ENCODE peak calls at places on chromosome X, in four cellular contexts. Z is A549, C is dorsolateral prefrontal cortex, M is uterus. X is an unnamed sample.

GRCh38 chrX:50643525-50644137 is 170.4 kb downstream of the SHROOM4 start:
- DNase-seq in C (no peak), Z (no peak), M (peak), X (no peak)

GRCh38 chrX:53442322-53442631 is 8.1 kb upstream of the HSD17B10 start:
- DNase-seq in M (no peak), Z (no peak), C (no peak), X (peak)

GRCh38 chrX:43688586-43688985 is 32.5 kb downstream of the MAOA start:
- DNase-seq in M (no peak), Z (no peak), C (no peak), X (no peak)

GRCh38 chrX:123084797-123085196 is 99.3 kb upstream of the GRIA3 start:
- DNase-seq in C (no peak), M (no peak), Z (no peak), X (no peak)

GRCh38 chrX:53287493-53288138 is 6.2 kb upstream of the IQSEC2 start:
- DNase-seq in M (peak), Z (no peak), C (no peak), X (peak)

GRCh38 chrX:24672701-24673190 is 21.0 kb upstream of the POLA1 start:
- DNase-seq in M (no peak), C (peak), Z (no peak), X (peak)

GRCh38 chrX:1902901-1903379 is 288.1 kb downstream of the ASMT start:
- DNase-seq in M (no peak), Z (peak), C (no peak), X (no peak)

GRCh38 chrX:71664889-71665491 is 2.4 kb upstream of the LOC101059915 start:
- DNase-seq in Z (no peak), M (no peak), C (no peak), X (no peak)

GRCh38 chrX:104659037-104659744 is 93.2 kb downstream of the IL1RAPL2 start:
- DNase-seq in M (no peak), Z (no peak), C (no peak), X (no peak)

GRCh38 chrX:111244238-111244750 is 26.0 kb downstream of the CAPN6 start:
- DNase-seq in C (no peak), Z (peak), M (no peak), X (no peak)

GRCh38 chrX:45196701-45197100 is 4.0 kb downstream of the DIPK2B start:
- DNase-seq in C (no peak), Z (no peak), M (no peak), X (no peak)

GRCh38 chrX:149837639-149838038 is 43.3 kb upstream of the MAGEA8 start:
- DNase-seq in M (no peak), Z (no peak), C (no peak), X (no peak)

GRCh38 chrX:106168107-106168506 is at the start of gene PWWP3B:
- DNase-seq in M (peak), C (peak), Z (no peak), X (no peak)

GRCh38 chrX:107776649-107777535 is 641 bp upstream of the NCBP2L start:
- DNase-seq in C (peak), Z (peak), M (peak), X (peak)

GRCh38 chrX:68652327-68652930 is 5.0 kb downstream of the STARD8 start:
- DNase-seq in C (no peak), Z (peak), M (no peak), X (no peak)

GRCh38 chrX:41027388-41027787 is 57.9 kb upstream of the USP9X start:
- DNase-seq in M (no peak), C (no peak), Z (peak), X (no peak)

GRCh38 chrX:131802836-131803626 is 220.1 kb upstream of the STK26 start:
- DNase-seq in Z (peak), M (peak), C (peak), X (peak)

GRCh38 chrX:9829308-9830267 is 43.4 kb downstream of the SHROOM2 start:
- DNase-seq in Z (peak), M (no peak), C (no peak), X (no peak)

DNA sequence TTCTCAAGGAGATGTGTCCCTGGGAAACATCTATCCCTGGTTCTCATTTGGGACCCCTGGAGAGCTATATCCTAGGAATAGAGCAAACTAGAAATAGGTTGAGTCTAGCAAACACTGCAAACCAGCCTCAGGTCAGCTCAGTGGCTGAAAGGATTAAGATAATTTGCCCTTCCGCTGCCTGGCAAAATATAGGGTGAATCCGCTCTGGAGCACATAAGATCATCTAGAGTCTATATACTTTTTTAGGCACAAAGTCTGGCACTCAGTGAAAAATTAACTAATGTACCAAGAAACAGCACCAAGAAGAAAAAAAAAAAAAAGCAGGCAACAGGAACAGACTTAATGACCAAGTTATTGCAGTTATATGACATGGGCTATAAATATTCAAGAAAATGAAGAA is 7.3 kb upstream of the GUCY2F start:
- DNase-seq in C (no peak), M (no peak), Z (no peak), X (no peak)
- H3K27ac ChIP-seq in C (no peak), M (no peak), Z (no peak), X (no peak)

DNA sequence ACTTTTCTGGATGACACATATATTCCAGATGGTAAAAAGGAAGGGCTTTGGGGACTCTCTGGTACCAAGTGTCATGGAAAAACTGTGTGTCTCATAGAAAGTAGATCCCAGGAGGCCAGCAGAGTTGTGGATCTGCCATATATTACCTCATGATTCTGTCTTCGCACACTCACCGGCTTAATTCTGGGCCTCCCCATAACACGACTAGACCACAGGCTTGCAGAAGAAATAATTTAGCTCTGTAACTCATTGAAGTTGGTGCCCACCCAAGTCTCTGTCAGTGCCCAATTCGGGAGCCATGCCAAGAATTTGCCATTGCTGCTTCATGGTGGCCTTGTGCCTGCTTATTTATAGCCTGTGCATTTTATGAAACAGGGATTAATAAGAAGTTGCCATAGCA is 104.5 kb downstream of the AR start:
- DNase-seq in M (no peak), C (no peak), Z (no peak), X (no peak)
- H3K27ac ChIP-seq in M (no peak), C (no peak), Z (no peak), X (no peak)

GRCh38 chrX:56726609-56727008 is 2.4 kb upstream of the NBDY start:
- DNase-seq in M (no peak), Z (peak), C (no peak), X (no peak)

GRCh38 chrX:56728321-56728720 is 722 bp upstream of the NBDY start:
- DNase-seq in C (no peak), Z (no peak), M (no peak), X (no peak)

GRCh38 chrX:56729152-56729557 is at the start of gene NBDY:
- DNase-seq in Z (peak), C (peak), M (peak), X (peak)

GRCh38 chrX:56728752-56729151 is 291 bp upstream of the NBDY start:
- DNase-seq in C (no peak), M (peak), Z (peak), X (no peak)

GRCh38 chrX:56727531-56727930 is 1.5 kb upstream of the NBDY start:
- DNase-seq in Z (no peak), M (no peak), C (no peak), X (no peak)
- H3K27ac ChIP-seq in Z (no peak), M (no peak), C (no peak), X (no peak)

DNA sequence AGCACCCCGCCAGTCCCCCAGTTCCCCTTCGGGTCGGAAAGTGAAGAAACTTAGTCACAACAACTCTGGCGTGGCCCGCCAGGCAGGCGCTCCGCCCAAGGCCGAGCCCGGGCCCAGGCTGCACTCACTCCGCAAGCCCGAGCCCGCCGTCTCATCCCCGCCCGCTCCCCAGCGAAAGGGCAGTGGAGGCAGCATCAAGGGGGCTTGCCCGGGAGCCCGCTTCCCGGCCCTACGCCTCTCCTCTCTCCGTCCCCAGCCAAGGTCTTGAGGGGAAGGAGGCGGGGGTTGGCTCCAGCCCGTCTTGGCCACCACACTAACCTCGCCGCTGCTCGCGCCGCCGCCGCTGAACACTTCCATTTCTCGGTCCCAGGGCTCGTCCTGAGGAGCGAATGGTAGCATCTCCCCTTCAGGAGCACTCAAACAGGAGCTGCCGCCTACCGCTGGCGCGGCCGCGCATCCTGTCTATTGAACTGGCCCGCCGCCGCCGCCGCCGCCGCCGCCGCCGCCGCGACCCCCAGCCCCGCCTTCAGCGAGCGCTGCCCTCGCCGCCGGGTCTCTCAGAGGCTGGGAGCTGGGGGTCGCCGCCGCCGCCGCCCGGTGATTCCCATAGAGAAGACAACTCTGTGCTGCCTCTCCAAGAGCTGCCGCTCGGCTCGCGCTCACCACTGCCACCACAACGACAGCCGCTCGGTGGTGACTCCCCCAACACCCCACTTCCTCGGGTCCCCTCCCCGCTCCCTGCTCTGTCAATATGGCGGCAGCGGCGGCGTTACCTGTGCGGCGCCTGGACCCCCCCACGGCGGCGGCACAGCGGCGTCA is at the start of gene RPS6KA6:
- DNase-seq in C (peak), M (peak), Z (peak), X (no peak)
- H3K27ac ChIP-seq in C (no peak), M (peak), Z (peak), X (no peak)

DNA sequence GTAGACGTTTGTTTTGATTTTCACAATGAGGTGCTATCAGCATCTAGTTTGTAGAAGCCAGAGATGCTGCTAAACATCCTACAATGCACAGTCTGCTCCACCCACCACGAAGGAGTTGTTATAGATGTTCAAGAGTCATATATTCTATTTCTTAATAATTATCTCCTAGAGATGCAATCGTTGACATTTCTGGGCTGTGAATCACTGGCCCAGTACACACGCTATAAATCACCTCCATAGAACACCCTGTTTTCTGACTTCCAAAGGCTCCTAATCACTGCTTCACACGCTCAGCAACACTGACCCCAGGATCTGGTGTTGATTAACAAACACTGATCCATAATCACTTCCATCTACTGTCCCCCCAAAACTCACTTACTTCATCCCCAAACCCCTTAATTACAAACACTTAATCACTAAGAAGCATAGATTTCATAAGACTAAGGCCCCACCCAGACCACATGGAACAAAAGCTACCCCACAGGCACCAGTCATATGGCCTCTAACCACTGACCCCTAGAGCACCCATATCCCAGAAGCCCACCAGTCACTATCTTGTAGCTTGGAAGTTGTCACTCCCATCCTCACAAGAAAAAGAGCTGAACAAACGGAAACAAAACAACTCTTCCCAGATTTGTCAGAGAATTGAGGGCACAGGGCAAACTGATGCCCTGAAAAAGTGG is 31.7 kb upstream of the ZNF41 start:
- DNase-seq in C (no peak), M (no peak), Z (no peak), X (no peak)
- H3K27ac ChIP-seq in C (no peak), M (no peak), Z (peak), X (no peak)

DNA sequence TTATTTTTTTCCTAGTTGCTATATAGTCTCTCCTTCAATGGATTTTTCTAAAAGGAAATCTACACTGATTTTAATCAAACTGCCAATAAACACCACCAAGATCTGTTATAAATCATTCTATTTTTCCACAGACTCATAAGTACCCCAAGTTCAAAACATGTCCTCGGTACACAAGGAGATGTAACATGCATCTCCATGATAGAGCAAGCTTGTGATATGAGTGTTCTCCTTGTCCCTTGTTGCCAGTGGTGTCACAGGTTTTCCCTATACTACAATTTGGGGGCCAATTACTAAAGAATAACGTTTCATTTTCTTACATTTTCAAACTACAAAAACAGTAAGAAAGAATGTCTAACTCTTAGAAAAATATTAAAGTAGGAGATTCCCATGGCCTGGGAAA is 491 bp downstream of the ARHGEF6 start:
- DNase-seq in M (no peak), C (no peak), Z (no peak), X (no peak)
- H3K27ac ChIP-seq in M (peak), C (no peak), Z (no peak), X (no peak)

X was measured in substantia nigra.